ENCODE peak calls at places on chromosomes 3 and 15, in eight cellular contexts. T is Panc1, G is tibial nerve, M is tibial artery, I is GM23338, Z is aorta, S is left ventricle myocardium inferior, R is pancreas. B is an unnamed sample. For H3K4me1, the result is how much of the 10 kb centered on the place peaks cover.

GRCh38 chr15:96234109-96234892 is 96.2 kb upstream of the NR2F2 start:
- DNase-seq in G (no peak), R (peak), S (no peak), M (peak), I (no peak), T (no peak), Z (no peak), B (no peak)

GRCh38 chr3:194928831-194929594 is 243.3 kb downstream of the FAM43A start:
- DNase-seq in G (peak), S (no peak), Z (peak), M (peak), R (no peak), I (peak), T (no peak), B (peak)

GRCh38 chr3:30611613-30612421 is 5.4 kb downstream of the TGFBR2 start:
- DNase-seq in Z (no peak), T (no peak), S (no peak), G (no peak), R (no peak), M (no peak), I (no peak), B (no peak)

GRCh38 chr3:191901746-191902145 is 440.8 kb downstream of the PYDC2 start:
- DNase-seq in T (no peak), S (no peak), M (no peak), I (no peak), R (no peak), G (no peak), Z (no peak), B (no peak)

GRCh38 chr15:57010724-57011123 is 92.3 kb downstream of the TCF12 start:
- DNase-seq in M (no peak), R (no peak), T (no peak), G (no peak), Z (no peak), S (no peak), I (no peak), B (no peak)

GRCh38 chr3:53495518-53496501 is 1.4 kb downstream of the CACNA1D start:
- DNase-seq in T (no peak), G (no peak), S (no peak), Z (no peak), R (peak), M (no peak), I (peak), B (no peak)

GRCh38 chr15:75966073-75966472 is 46.2 kb downstream of the NRG4 start:
- DNase-seq in I (no peak), R (no peak), Z (no peak), T (no peak), S (no peak), M (no peak), G (no peak), B (no peak)

GRCh38 chr15:29736012-29736744 is 86.1 kb downstream of the TJP1 start:
- DNase-seq in Z (no peak), R (no peak), I (no peak), M (no peak), T (no peak), G (no peak), S (no peak), B (no peak)

GRCh38 chr15:69315402-69316110 is 16.8 kb downstream of the PAQR5 start:
- DNase-seq in I (no peak), M (no peak), R (no peak), T (no peak), Z (no peak), S (no peak), G (no peak), B (no peak)

GRCh38 chr15:42576776-42577175 is 1.4 kb downstream of the STARD9 start:
- DNase-seq in T (no peak), I (no peak), G (no peak), Z (no peak), R (no peak), M (no peak), S (no peak), B (no peak)

GRCh38 chr3:180912304-180913226 is at the start of gene FXR1:
- DNase-seq in I (peak), Z (peak), G (peak), T (peak), R (peak), S (peak), M (peak), B (peak)

GRCh38 chr15:56733131-56734012 is at the start of gene ZNF280D:
- DNase-seq in S (peak), G (peak), T (no peak), R (peak), M (peak), I (peak), Z (peak), B (no peak)

GRCh38 chr3:156010829-156011228 is 109.5 kb upstream of the KCNAB1 start:
- DNase-seq in M (no peak), T (no peak), R (no peak), I (peak), Z (no peak), G (no peak), S (no peak), B (no peak)

GRCh38 chr3:141262306-141262705 is 30.7 kb downstream of the PXYLP1 start:
- DNase-seq in T (no peak), G (no peak), I (no peak), R (no peak), S (no peak), Z (no peak), M (no peak), B (no peak)

GRCh38 chr15:42832577-42832976 is 88.0 kb downstream of the TTBK2 start:
- DNase-seq in S (no peak), Z (no peak), R (no peak), T (no peak), G (no peak), M (no peak), I (no peak), B (no peak)

GRCh38 chr15:99212401-99212800 is 37.0 kb downstream of the TTC23 start:
- DNase-seq in Z (no peak), G (no peak), R (no peak), I (no peak), T (no peak), M (no peak), S (no peak), B (no peak)

GRCh38 chr3:28973621-28974020 is 307.2 kb upstream of the RBMS3 start:
- DNase-seq in Z (no peak), I (no peak), T (no peak), M (no peak), G (no peak), R (no peak), S (no peak), B (no peak)

GRCh38 chr3:126340081-126340511 is 17.1 kb downstream of the KLF15 start:
- DNase-seq in T (no peak), R (peak), Z (peak), I (no peak), M (peak), G (no peak), S (peak), B (no peak)

GRCh38 chr3:189908646-189909045 is 212.1 kb downstream of the P3H2 start:
- DNase-seq in I (no peak), T (no peak), S (no peak), M (no peak), G (no peak), R (no peak), Z (no peak), B (no peak)

GRCh38 chr3:10474847-10475246 is 30.5 kb downstream of the ATP2B2 start:
- DNase-seq in Z (no peak), G (no peak), I (no peak), S (no peak), M (no peak), R (no peak), T (no peak), B (no peak)

GRCh38 chr3:49721165-49721860 is 1.8 kb upstream of the AMIGO3 start:
- DNase-seq in T (no peak), I (no peak), R (no peak), Z (peak), M (no peak), S (peak), G (no peak), B (no peak)

GRCh38 chr15:89794627-89795241 is 18.6 kb downstream of the MESP2 start:
- DNase-seq in I (no peak), T (no peak), S (no peak), M (no peak), G (peak), R (no peak), Z (no peak), B (no peak)

GRCh38 chr3:13650210-13651056 is 101.5 kb downstream of the FBLN2 start:
- DNase-seq in R (peak), I (peak), Z (peak), G (peak), T (peak), M (peak), S (peak), B (peak)

GRCh38 chr3:184040010-184040409 is 8.5 kb downstream of the HTR3D start:
- DNase-seq in I (peak), G (no peak), M (no peak), R (no peak), T (no peak), S (no peak), Z (no peak), B (peak)

GRCh38 chr3:76083992-76084391 is 298.6 kb upstream of the ZNF717 start:
- DNase-seq in T (no peak), S (no peak), R (no peak), Z (no peak), I (no peak), G (no peak), M (no peak), B (no peak)

GRCh38 chr3:37162501-37163245 is 11.7 kb downstream of the LRRFIP2 start:
- DNase-seq in R (no peak), I (no peak), M (no peak), G (no peak), Z (no peak), T (no peak), S (no peak), B (no peak)

GRCh38 chr3:142782616-142783015 is 58.8 kb downstream of the TRPC1 start:
- DNase-seq in G (no peak), R (no peak), M (no peak), S (no peak), T (no peak), Z (no peak), I (no peak), B (no peak)

GRCh38 chr3:149512073-149512782 is 37.7 kb downstream of the TM4SF4 start:
- DNase-seq in M (peak), Z (peak), T (no peak), R (peak), G (peak), S (peak), I (peak), B (peak)

GRCh38 chr3:159824341-159824740 is 164.3 kb upstream of the IL12A start:
- DNase-seq in Z (no peak), T (peak), R (no peak), S (no peak), G (no peak), I (no peak), M (no peak), B (no peak)

GRCh38 chr15:69976366-69976994 is 121.2 kb downstream of the TLE3 start:
- DNase-seq in Z (no peak), S (no peak), I (peak), T (no peak), G (peak), R (no peak), M (no peak), B (no peak)

GRCh38 chr3:133949438-133949837 is 53.8 kb upstream of the RAB6B start:
- DNase-seq in Z (no peak), S (no peak), G (no peak), M (no peak), R (no peak), I (peak), T (no peak), B (peak)

GRCh38 chr3:159447841-159448240 is 540.8 kb upstream of the IL12A start:
- DNase-seq in S (no peak), G (no peak), R (no peak), Z (no peak), I (no peak), T (no peak), M (no peak), B (no peak)

GRCh38 chr15:56886878-56887781 is 31.3 kb upstream of the TCF12 start:
- DNase-seq in T (peak), Z (peak), R (peak), M (peak), G (peak), S (peak), I (peak), B (peak)

GRCh38 chr3:108119398-108120109 is 28.7 kb upstream of the CD47 start:
- DNase-seq in G (no peak), I (no peak), S (no peak), R (no peak), T (no peak), M (no peak), Z (no peak), B (no peak)
- H3K4me1 ChIP-seq in G (under half), I (under half), S (under half), R (under half), T (under half), M (under half), Z (under half), B (under half)

DNA sequence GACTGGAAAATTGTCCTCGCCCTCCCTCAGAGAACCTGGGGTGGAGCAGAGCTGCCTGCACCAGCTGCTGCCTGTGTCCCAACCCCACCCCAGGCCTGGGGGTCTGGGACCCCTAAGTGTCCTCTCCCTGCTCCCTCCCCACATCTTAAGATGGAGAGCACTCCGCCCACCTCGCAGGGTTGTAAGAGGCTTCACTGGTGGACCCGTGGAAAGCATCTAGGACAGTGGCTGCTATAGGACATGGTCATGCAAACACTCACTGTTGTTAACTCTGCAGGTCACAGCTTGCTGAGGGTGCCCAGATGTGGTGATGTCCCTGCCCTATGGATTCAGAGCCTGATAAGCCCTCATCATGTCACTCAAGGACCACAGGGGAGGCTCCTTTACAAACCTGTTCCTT is 62.0 kb upstream of the ARNT2 start:
- DNase-seq in R (peak), M (no peak), G (no peak), I (no peak), T (no peak), Z (no peak), S (no peak), B (no peak)
- H3K4me1 ChIP-seq in R (under half), M (under half), G (under half), I (under half), T (under half), Z (under half), S (under half), B (under half)

GRCh38 chr15:81289910-81290309 is 34.0 kb downstream of the STARD5 start:
- DNase-seq in T (no peak), S (no peak), Z (no peak), G (no peak), M (no peak), I (no peak), R (no peak), B (no peak)
- H3K4me1 ChIP-seq in T (under half), S (under half), Z (under half), G (under half), M (under half), I (under half), R (under half), B (under half)

GRCh38 chr15:63601727-63602185 is 4.6 kb downstream of the FBXL22 start:
- DNase-seq in R (peak), T (no peak), Z (no peak), S (no peak), I (peak), G (no peak), M (no peak), B (no peak)
- H3K4me1 ChIP-seq in R (under half), T (under half), Z (under half), S (half or more), I (under half), G (half or more), M (half or more), B (under half)

GRCh38 chr15:67167131-67167530 is 87.3 kb downstream of the AAGAB start:
- DNase-seq in R (no peak), I (no peak), G (no peak), T (no peak), Z (no peak), M (no peak), S (no peak), B (no peak)

GRCh38 chr15:67166280-67167009 is 88.0 kb downstream of the AAGAB start:
- DNase-seq in T (no peak), S (no peak), R (no peak), G (no peak), Z (no peak), I (no peak), M (no peak), B (no peak)

GRCh38 chr15:67171471-67171870 is 83.0 kb downstream of the AAGAB start:
- DNase-seq in R (no peak), M (no peak), T (no peak), G (no peak), Z (no peak), S (no peak), I (no peak), B (no peak)

GRCh38 chr15:67170143-67170885 is 84.1 kb downstream of the AAGAB start:
- DNase-seq in M (no peak), S (no peak), Z (no peak), R (no peak), I (no peak), G (no peak), T (no peak), B (no peak)

GRCh38 chr15:67168694-67169093 is 85.8 kb downstream of the AAGAB start:
- DNase-seq in M (peak), G (no peak), I (no peak), R (no peak), S (no peak), T (no peak), Z (no peak), B (no peak)
- H3K4me1 ChIP-seq in M (under half), G (under half), I (under half), R (under half), S (half or more), T (half or more), Z (under half), B (under half)

GRCh38 chr3:57998366-57999283 is 9.6 kb upstream of the FLNB start:
- DNase-seq in S (no peak), G (no peak), M (no peak), I (no peak), T (no peak), Z (no peak), R (no peak), B (no peak)
- H3K4me1 ChIP-seq in S (under half), G (under half), M (under half), I (under half), T (under half), Z (under half), R (under half), B (under half)

DNA sequence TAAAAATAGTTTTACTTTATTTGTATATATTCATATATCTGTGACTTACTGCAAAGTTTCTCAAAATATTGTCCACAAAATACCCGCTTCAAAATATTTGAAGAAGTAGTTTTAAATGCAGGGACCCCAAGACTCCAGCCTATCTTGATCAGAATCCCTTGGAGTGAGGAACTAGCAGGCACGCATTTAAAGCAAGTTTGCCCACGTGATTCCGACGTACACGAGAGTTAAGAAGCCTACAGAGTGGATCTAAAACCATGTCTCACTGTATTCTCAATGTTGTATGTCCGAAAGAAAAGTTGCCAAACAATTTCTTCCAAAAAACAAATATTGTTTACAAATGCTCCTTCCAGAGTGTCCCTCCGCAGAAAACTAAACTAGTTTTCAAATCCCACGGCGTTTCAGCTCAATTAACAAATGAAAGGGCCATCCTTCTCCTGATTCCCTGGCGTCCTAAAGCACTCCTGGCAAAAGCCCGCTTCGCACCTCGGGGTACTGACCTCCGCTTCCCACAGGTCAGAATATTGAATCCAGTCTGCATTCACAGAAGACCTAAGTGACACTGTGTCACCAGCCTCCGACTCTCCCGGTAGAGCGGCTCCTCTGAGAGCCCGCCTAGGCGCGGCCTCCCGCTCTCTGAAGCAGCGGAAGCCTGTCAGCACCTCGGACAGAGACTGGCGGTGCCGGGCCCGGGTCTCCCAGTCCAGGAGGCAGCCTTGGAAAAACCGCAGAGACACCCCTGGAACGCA is 1.5 kb downstream of the GABRB3 start:
- DNase-seq in G (no peak), T (no peak), Z (no peak), R (peak), S (peak), M (no peak), I (peak), B (no peak)
- H3K4me1 ChIP-seq in G (under half), T (under half), Z (under half), R (under half), S (under half), M (under half), I (half or more), B (under half)

GRCh38 chr15:38651328-38652038 is 86.9 kb upstream of the RASGRP1 start:
- DNase-seq in G (no peak), R (no peak), I (peak), S (no peak), Z (no peak), M (no peak), T (no peak), B (no peak)
- H3K4me1 ChIP-seq in G (under half), R (under half), I (under half), S (under half), Z (under half), M (under half), T (under half), B (under half)

GRCh38 chr3:193865339-193865738 is 270.6 kb upstream of the HES1 start:
- DNase-seq in R (no peak), S (no peak), G (no peak), T (no peak), Z (no peak), M (no peak), I (no peak), B (no peak)
- H3K4me1 ChIP-seq in R (under half), S (half or more), G (under half), T (under half), Z (under half), M (under half), I (under half), B (under half)

GRCh38 chr3:48466386-48467109 is 20.0 kb downstream of the ATRIP start:
- DNase-seq in T (no peak), G (no peak), R (peak), I (no peak), M (no peak), Z (peak), S (peak), B (no peak)
- H3K4me1 ChIP-seq in T (under half), G (half or more), R (under half), I (under half), M (half or more), Z (under half), S (half or more), B (under half)